ENCODE peak calls at places on chromosomes 7 and 10, in eight cellular contexts. J is uterus, B is A549, O is stomach, I is Peyer's patch, F is HCT116, Z is spleen, C is ovary. G is an unnamed sample.

GRCh38 chr10:71067098-71067760 is 145.1 kb upstream of the UNC5B start:
- DNase-seq in B (no peak), Z (no peak), J (no peak), O (no peak), F (no peak), I (no peak), C (no peak), G (no peak)

GRCh38 chr10:122630526-122630925 is 69.1 kb downstream of the C10orf120 start:
- DNase-seq in I (no peak), F (no peak), O (peak; percentile 16), J (no peak), Z (peak; percentile 57), C (no peak), B (no peak), G (peak; percentile 12)

GRCh38 chr7:150976529-150977381 is 1.4 kb downstream of the KCNH2 start:
- DNase-seq in F (no peak), Z (no peak), O (no peak), C (no peak), J (no peak), I (no peak), B (no peak), G (no peak)

GRCh38 chr7:46945328-46945727 is 636.6 kb downstream of the TNS3 start:
- DNase-seq in B (no peak), C (no peak), I (no peak), F (no peak), J (no peak), Z (no peak), O (no peak), G (no peak)

GRCh38 chr7:27082171-27082570 is 13.6 kb downstream of the HOXA1 start:
- DNase-seq in J (no peak), I (no peak), C (no peak), Z (no peak), O (no peak), B (no peak), F (no peak), G (no peak)

GRCh38 chr7:131431289-131431688 is 103.6 kb downstream of the MKLN1 start:
- DNase-seq in Z (no peak), I (no peak), O (peak; percentile 55), F (no peak), B (no peak), J (no peak), C (no peak), G (no peak)

GRCh38 chr10:66321746-66322145 is 604.1 kb upstream of the LRRTM3 start:
- DNase-seq in F (no peak), O (no peak), Z (no peak), B (no peak), J (no peak), I (no peak), C (no peak), G (no peak)

GRCh38 chr10:130040351-130040750 is 70.3 kb downstream of the C10orf143 start:
- DNase-seq in J (no peak), C (no peak), I (no peak), B (no peak), F (no peak), Z (no peak), O (no peak), G (no peak)

GRCh38 chr10:113020838-113021237 is 70.8 kb downstream of the TCF7L2 start:
- DNase-seq in B (no peak), F (no peak), O (no peak), J (no peak), Z (no peak), I (no peak), C (no peak), G (peak; percentile 77)

GRCh38 chr7:8260871-8261707 is 878 bp downstream of the ICA1 start:
- DNase-seq in O (peak; percentile 67), J (peak; percentile 12), Z (peak; percentile 85), C (peak; percentile 16), I (no peak), F (no peak), B (peak; percentile 27), G (peak; percentile 54)
- TF ChIP-seq POLR2A in O (no peak), J (no peak), Z (no peak), C (no peak), I (no peak), F (no peak), B (no peak), G (no peak)

GRCh38 chr7:25788961-25789620 is 362.9 kb upstream of the NFE2L3 start:
- DNase-seq in J (no peak), C (no peak), B (no peak), Z (no peak), I (no peak), O (no peak), F (no peak), G (no peak)
- H3K27ac ChIP-seq in J (peak overlapping the region; percentile 84), C (no peak overlapping the region), B (no peak overlapping the region), Z (no peak overlapping the region), I (peak overlapping the region; percentile 56), O (peak overlapping the region; percentile 81), F (no peak overlapping the region), G (no peak overlapping the region)

GRCh38 chr7:112502700-112503099 is 21.9 kb downstream of the LSMEM1 start:
- DNase-seq in B (no peak), I (no peak), Z (no peak), F (no peak), J (no peak), O (no peak), C (no peak), G (no peak)

GRCh38 chr7:112508404-112508803 is 27.6 kb downstream of the LSMEM1 start:
- DNase-seq in J (no peak), C (no peak), B (no peak), Z (no peak), F (no peak), O (no peak), I (no peak), G (no peak)

GRCh38 chr7:112503361-112504023 is 22.7 kb downstream of the LSMEM1 start:
- DNase-seq in F (no peak), C (no peak), J (no peak), Z (no peak), B (no peak), O (no peak), I (no peak), G (no peak)

GRCh38 chr7:112504093-112504695 is 23.4 kb downstream of the LSMEM1 start:
- DNase-seq in Z (no peak), F (no peak), J (no peak), O (no peak), C (no peak), I (no peak), B (no peak), G (no peak)

GRCh38 chr7:112505495-112505894 is 24.7 kb downstream of the LSMEM1 start:
- DNase-seq in F (no peak), J (no peak), I (no peak), Z (no peak), O (no peak), C (no peak), B (no peak), G (no peak)
- TF ChIP-seq CTCF in F (no peak), J (no peak), I (no peak), Z (no peak), O (no peak), C (no peak), B (no peak), G (no peak)

GRCh38 chr10:121137533-121137932 is 286.4 kb downstream of the WDR11 start:
- DNase-seq in O (no peak), C (no peak), I (no peak), Z (no peak), F (no peak), B (no peak), J (no peak), G (no peak)
- TF ChIP-seq POLR2A in O (no peak), C (no peak), I (no peak), Z (no peak), F (no peak), B (no peak), J (no peak), G (no peak)